ENCODE peak calls at places on chromosome 15, in nine cellular contexts. H is HCT116, T is SK-N-SH, W is neural progenitor cell, K is hepatocyte, A is GM23248, S is IMR-90, Y is Karpas-422, N is H9. G is an unnamed sample. For H4K20me1, the result is how much of the 10 kb centered on the place peaks cover.

GRCh38 chr15:57172925-57173324 is 203.4 kb upstream of the CGNL1 start:
- DNase-seq in H (no peak), T (no peak), W (no peak), K (no peak), A (peak), S (peak), Y (no peak), N (no peak), G (no peak)

GRCh38 chr15:39074341-39074740 is 506.5 kb upstream of the THBS1 start:
- DNase-seq in H (no peak), T (no peak), W (no peak), K (no peak), A (no peak), S (peak), Y (no peak), N (no peak), G (no peak)

GRCh38 chr15:101152914-101153313 is 98.9 kb downstream of the CHSY1 start:
- DNase-seq in H (no peak), T (no peak), W (peak), K (no peak), A (no peak), S (no peak), Y (peak), N (peak), G (no peak)

GRCh38 chr15:32974691-32975090 is 219.8 kb downstream of the FMN1 start:
- DNase-seq in H (no peak), T (no peak), W (no peak), K (no peak), A (peak), S (peak), Y (no peak), N (no peak), G (no peak)

GRCh38 chr15:78075490-78076230 is 1.9 kb downstream of the TBC1D2B start:
- DNase-seq in H (no peak), T (no peak), W (peak), K (peak), A (peak), S (peak), Y (no peak), N (peak), G (no peak)

GRCh38 chr15:62740141-62741004 is 302.2 kb upstream of the TPM1 start:
- DNase-seq in H (no peak), T (peak), W (no peak), K (no peak), A (no peak), S (peak), Y (no peak), N (no peak), G (no peak)

GRCh38 chr15:41241251-41241964 is 10.3 kb downstream of the CHP1 start:
- DNase-seq in H (no peak), T (peak), W (no peak), K (peak), A (no peak), S (no peak), Y (no peak), N (no peak), G (no peak)

GRCh38 chr15:27564656-27565055 is 534.5 kb downstream of the OCA2 start:
- DNase-seq in H (no peak), T (no peak), W (no peak), K (no peak), A (no peak), S (no peak), Y (no peak), N (no peak), G (no peak)

GRCh38 chr15:69579950-69580618 is 127.5 kb downstream of the RPLP1 start:
- DNase-seq in H (no peak), T (no peak), W (peak), K (peak), A (no peak), S (no peak), Y (no peak), N (no peak), G (no peak)

GRCh38 chr15:48366574-48367312 is 35.5 kb downstream of the DUT start:
- DNase-seq in H (no peak), T (no peak), W (no peak), K (no peak), A (no peak), S (no peak), Y (no peak), N (no peak), G (no peak)

GRCh38 chr15:80791004-80791403 is 11.8 kb downstream of the CEMIP start:
- DNase-seq in H (no peak), T (no peak), W (no peak), K (no peak), A (no peak), S (no peak), Y (no peak), N (no peak), G (no peak)

GRCh38 chr15:37574985-37575384 is 359.5 kb upstream of the TMCO5A start:
- DNase-seq in H (no peak), T (no peak), W (no peak), K (no peak), A (no peak), S (no peak), Y (no peak), N (no peak), G (no peak)

GRCh38 chr15:86591158-86591557 is 511.5 kb downstream of the AGBL1 start:
- DNase-seq in H (no peak), T (no peak), W (no peak), K (no peak), A (no peak), S (no peak), Y (no peak), N (no peak), G (no peak)

GRCh38 chr15:75694241-75695182 is 18.1 kb downstream of the CSPG4 start:
- DNase-seq in H (no peak), T (peak), W (peak), K (peak), A (peak), S (peak), Y (peak), N (peak), G (no peak)

GRCh38 chr15:98241032-98241554 is 280.6 kb downstream of the ARRDC4 start:
- DNase-seq in H (no peak), T (no peak), W (no peak), K (no peak), A (no peak), S (no peak), Y (no peak), N (no peak), G (no peak)

GRCh38 chr15:35550957-35551356 is 5.0 kb upstream of the DPH6 start:
- DNase-seq in H (no peak), T (no peak), W (no peak), K (no peak), A (no peak), S (no peak), Y (no peak), N (no peak), G (no peak)

GRCh38 chr15:80743189-80743833 is 35.9 kb upstream of the CEMIP start:
- DNase-seq in H (no peak), T (no peak), W (no peak), K (peak), A (no peak), S (peak), Y (no peak), N (no peak), G (no peak)

GRCh38 chr15:30985081-30985531 is 6.3 kb downstream of the MTMR10 start:
- DNase-seq in H (no peak), T (peak), W (no peak), K (no peak), A (peak), S (peak), Y (no peak), N (no peak), G (no peak)

GRCh38 chr15:35674873-35675781 is 129.2 kb upstream of the DPH6 start:
- DNase-seq in H (no peak), T (peak), W (no peak), K (peak), A (peak), S (peak), Y (no peak), N (no peak), G (no peak)

GRCh38 chr15:40333922-40334492 is 6.7 kb downstream of the CCDC9B start:
- DNase-seq in H (no peak), T (no peak), W (no peak), K (peak), A (no peak), S (peak), Y (no peak), N (no peak), G (no peak)

GRCh38 chr15:40483919-40484318 is 13.1 kb downstream of the CHST14 start:
- DNase-seq in H (no peak), T (no peak), W (no peak), K (no peak), A (no peak), S (no peak), Y (no peak), N (no peak), G (no peak)

GRCh38 chr15:38750816-38751215 is 186.2 kb upstream of the RASGRP1 start:
- DNase-seq in H (no peak), T (no peak), W (no peak), K (no peak), A (no peak), S (no peak), Y (no peak), N (no peak), G (no peak)

GRCh38 chr15:29921130-29921601 is 98.9 kb upstream of the TJP1 start:
- DNase-seq in H (peak), T (no peak), W (no peak), K (peak), A (no peak), S (no peak), Y (no peak), N (peak), G (no peak)

GRCh38 chr15:29740692-29741311 is 81.5 kb downstream of the TJP1 start:
- DNase-seq in H (no peak), T (peak), W (no peak), K (no peak), A (no peak), S (no peak), Y (peak), N (no peak), G (peak)

GRCh38 chr15:70523192-70523591 is 240.2 kb downstream of the UACA start:
- DNase-seq in H (no peak), T (no peak), W (no peak), K (no peak), A (no peak), S (no peak), Y (no peak), N (peak), G (no peak)

GRCh38 chr15:62360286-62360685 is 195.2 kb upstream of the C2CD4B start:
- DNase-seq in H (no peak), T (peak), W (no peak), K (no peak), A (no peak), S (peak), Y (no peak), N (no peak), G (no peak)

GRCh38 chr15:41013698-41014414 is 60.6 kb downstream of the CHAC1 start:
- DNase-seq in H (no peak), T (no peak), W (no peak), K (no peak), A (peak), S (peak), Y (peak), N (no peak), G (peak)

GRCh38 chr15:94298359-94298758 is 67.0 kb downstream of the MCTP2 start:
- DNase-seq in H (no peak), T (no peak), W (no peak), K (no peak), A (peak), S (no peak), Y (no peak), N (no peak), G (no peak)

GRCh38 chr15:67833504-67834248 is 6.2 kb downstream of the RNU6-1 start:
- DNase-seq in H (no peak), T (peak), W (peak), K (peak), A (peak), S (no peak), Y (peak), N (peak), G (peak)

GRCh38 chr15:73716417-73716816 is 32.2 kb downstream of the CD276 start:
- DNase-seq in H (no peak), T (no peak), W (no peak), K (no peak), A (no peak), S (no peak), Y (no peak), N (no peak), G (no peak)

GRCh38 chr15:50137330-50137761 is 18.3 kb upstream of the ATP8B4 start:
- DNase-seq in H (peak), T (no peak), W (no peak), K (no peak), A (peak), S (peak), Y (no peak), N (no peak), G (no peak)

GRCh38 chr15:74373731-74374647 is 6.5 kb upstream of the CYP11A1 start:
- DNase-seq in H (peak), T (peak), W (peak), K (peak), A (peak), S (peak), Y (peak), N (peak), G (peak)

GRCh38 chr15:27990411-27991338 is 108.4 kb downstream of the OCA2 start:
- DNase-seq in H (no peak), T (peak), W (no peak), K (no peak), A (no peak), S (no peak), Y (no peak), N (no peak), G (no peak)

GRCh38 chr15:44662478-44663409 is 718 bp downstream of the SPG11 start:
- DNase-seq in H (peak), T (peak), W (peak), K (peak), A (peak), S (peak), Y (peak), N (peak), G (peak)

GRCh38 chr15:39608185-39608584 is 27.3 kb downstream of the THBS1 start:
- DNase-seq in H (no peak), T (no peak), W (no peak), K (no peak), A (no peak), S (no peak), Y (no peak), N (no peak), G (no peak)

GRCh38 chr15:77869021-77869895 is 208.3 kb downstream of the TBC1D2B start:
- DNase-seq in H (no peak), T (no peak), W (no peak), K (no peak), A (peak), S (no peak), Y (no peak), N (no peak), G (no peak)

GRCh38 chr15:75468908-75469307 is 17.4 kb upstream of the SIN3A start:
- DNase-seq in H (no peak), T (no peak), W (no peak), K (no peak), A (no peak), S (no peak), Y (no peak), N (no peak), G (no peak)

GRCh38 chr15:58053236-58054153 is 12.0 kb downstream of the ALDH1A2 start:
- DNase-seq in H (no peak), T (no peak), W (peak), K (no peak), A (no peak), S (no peak), Y (no peak), N (no peak), G (no peak)

GRCh38 chr15:50135123-50135541 is 16.1 kb upstream of the ATP8B4 start:
- DNase-seq in H (no peak), T (no peak), W (no peak), K (no peak), A (peak), S (peak), Y (no peak), N (no peak), G (no peak)

DNA sequence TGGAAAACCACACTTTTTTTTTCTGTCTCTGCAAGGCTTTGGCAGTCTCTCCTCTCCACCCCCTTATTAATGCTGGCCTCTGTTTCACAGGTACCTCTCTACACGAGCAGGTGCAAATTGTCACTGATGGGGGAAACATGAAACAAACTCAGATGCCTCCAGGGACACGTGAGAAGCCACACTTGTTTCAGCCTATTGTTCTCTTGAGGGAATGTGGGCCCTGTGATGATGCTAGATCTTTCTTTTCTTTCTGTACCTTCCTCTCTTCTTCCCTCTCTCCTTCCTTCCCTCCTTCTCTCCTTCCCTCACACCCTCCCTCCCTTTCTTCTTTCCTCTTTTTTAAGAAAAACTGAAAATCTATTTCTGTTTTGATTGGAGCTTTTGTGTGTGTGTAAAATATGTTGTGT is 5.7 kb upstream of the BLM start:
- DNase-seq in H (no peak), T (no peak), W (no peak), K (no peak), A (no peak), S (no peak), Y (no peak), N (no peak), G (peak)
- H3K27ac ChIP-seq in H (no peak), T (no peak), W (no peak), K (no peak), A (no peak), S (no peak), Y (peak), N (no peak), G (peak)

DNA sequence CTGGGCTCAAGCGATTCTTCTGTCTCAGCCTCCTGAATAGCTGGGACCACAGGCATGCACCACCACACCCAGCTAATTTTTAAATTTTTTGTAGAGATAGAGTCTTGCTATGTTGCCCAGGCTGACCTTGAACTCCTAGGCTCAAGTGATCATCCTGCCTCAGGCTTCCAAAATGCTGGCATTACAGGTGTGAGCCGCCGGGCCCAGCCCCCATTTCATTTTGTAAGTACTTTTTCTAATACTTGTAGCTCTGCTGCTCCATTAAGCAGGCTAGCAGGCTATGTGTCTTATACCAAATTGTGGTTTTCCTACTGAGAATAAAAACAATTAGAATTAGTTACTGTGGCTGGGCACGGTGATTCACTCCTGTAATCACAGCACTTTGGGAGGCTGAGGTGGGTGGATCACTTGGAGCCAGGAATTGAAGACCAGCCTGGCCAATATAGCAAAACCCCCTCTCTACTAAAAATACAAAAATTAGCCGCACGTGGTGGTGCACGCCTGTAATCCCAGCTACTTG is 22.4 kb downstream of the NIPA1 start:
- DNase-seq in H (no peak), T (no peak), W (no peak), K (no peak), A (no peak), S (no peak), Y (no peak), N (no peak), G (no peak)
- H4K20me1 ChIP-seq in H (under half), T (under half), W (under half), K (under half), A (under half), S (under half), Y (under half), N (under half), G (under half)

GRCh38 chr15:88630141-88630721 is 8.6 kb upstream of the ISG20 start:
- DNase-seq in H (no peak), T (no peak), W (no peak), K (no peak), A (peak), S (no peak), Y (no peak), N (no peak), G (no peak)
- H3K27ac ChIP-seq in H (no peak), T (no peak), W (no peak), K (no peak), A (peak), S (no peak), Y (peak), N (no peak), G (peak)

GRCh38 chr15:93028632-93029612 is 60.1 kb downstream of the RGMA start:
- DNase-seq in H (no peak), T (no peak), W (no peak), K (peak), A (peak), S (peak), Y (no peak), N (no peak), G (no peak)
- H4K20me1 ChIP-seq in H (under half), T (under half), W (under half), K (under half), A (under half), S (under half), Y (under half), N (under half), G (under half)

DNA sequence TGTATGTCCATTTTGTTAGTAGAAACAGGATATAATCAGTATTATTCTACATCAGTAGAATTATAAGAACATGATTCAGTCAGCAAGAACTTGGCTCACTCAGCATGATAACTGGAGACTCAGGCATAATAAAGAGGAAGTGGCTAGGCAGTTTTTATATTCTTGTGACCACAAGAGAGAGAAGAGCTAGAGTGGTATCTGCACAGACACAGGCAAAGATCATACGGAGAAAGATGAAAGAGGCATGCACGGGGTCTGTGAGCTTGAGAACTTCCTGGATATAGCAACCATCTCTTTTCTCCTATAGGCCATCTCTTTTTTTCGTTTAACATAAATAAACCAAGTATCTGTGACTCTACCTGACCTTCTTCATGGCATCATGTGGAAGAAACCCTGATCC is 46.8 kb downstream of the MYO5A start:
- DNase-seq in H (peak), T (no peak), W (no peak), K (no peak), A (peak), S (peak), Y (peak), N (no peak), G (peak)
- H3K27ac ChIP-seq in H (no peak), T (peak), W (no peak), K (no peak), A (peak), S (no peak), Y (peak), N (no peak), G (peak)

G was measured in MM.1S.